ENCODE peak calls at places on chromosomes 2 and 18, in six cellular contexts. H is anterior cingulate cortex, X is substantia nigra, V is posterior cingulate gyrus, E is putamen, F is fibroblast of villous mesenchyme. U is an unnamed sample.

GRCh38 chr18:79781331-79781941 is 16.3 kb upstream of the KCNG2 start:
- DNase-seq in H (no peak), X (no peak), V (no peak), E (no peak), F (no peak), U (peak)

GRCh38 chr2:127417406-127417805 is 821 bp upstream of the PROC start:
- DNase-seq in H (no peak), X (no peak), V (no peak), E (no peak), F (no peak), U (no peak)

GRCh38 chr2:240505946-240506345 is 51.8 kb downstream of the ANKMY1 start:
- DNase-seq in H (no peak), X (no peak), V (no peak), E (no peak), F (no peak), U (no peak)

GRCh38 chr2:85106489-85107180 is 26.6 kb upstream of the TCF7L1 start:
- DNase-seq in H (no peak), X (no peak), V (no peak), E (no peak), F (peak), U (no peak)

GRCh38 chr18:62420513-62421209 is 95.6 kb downstream of the TNFRSF11A start:
- DNase-seq in H (no peak), X (no peak), V (no peak), E (no peak), F (peak), U (peak)

GRCh38 chr2:134431837-134432437 is 178.1 kb downstream of the MGAT5 start:
- DNase-seq in H (no peak), X (no peak), V (no peak), E (no peak), F (peak), U (no peak)

GRCh38 chr2:182542501-182543258 is 115.8 kb upstream of the PDE1A start:
- DNase-seq in H (no peak), X (no peak), V (no peak), E (no peak), F (peak), U (no peak)

GRCh38 chr18:13618760-13619438 is 107.5 kb downstream of the FAM210A start:
- DNase-seq in H (no peak), X (no peak), V (no peak), E (no peak), F (no peak), U (no peak)

GRCh38 chr2:240155080-240156025 is 14.9 kb upstream of the OTOS start:
- DNase-seq in H (peak), X (no peak), V (peak), E (peak), F (no peak), U (no peak)

GRCh38 chr2:21256006-21256405 is 132.2 kb downstream of the TDRD15 start:
- DNase-seq in H (peak), X (peak), V (peak), E (peak), F (no peak), U (no peak)

GRCh38 chr2:96870631-96871255 is 863 bp upstream of the SEMA4C start:
- DNase-seq in H (peak), X (no peak), V (no peak), E (peak), F (no peak), U (peak)

GRCh38 chr2:207337234-207338219 is 171.8 kb upstream of the KLF7 start:
- DNase-seq in H (no peak), X (no peak), V (no peak), E (no peak), F (peak), U (no peak)

GRCh38 chr2:109438773-109439191 is 175.0 kb downstream of the SEPTIN10 start:
- DNase-seq in H (peak), X (no peak), V (peak), E (peak), F (peak), U (no peak)

GRCh38 chr2:46072146-46072820 is 224.9 kb upstream of the EPAS1 start:
- DNase-seq in H (no peak), X (no peak), V (no peak), E (no peak), F (peak), U (no peak)

GRCh38 chr2:36963106-36963505 is 3.2 kb downstream of the STRN start:
- DNase-seq in H (no peak), X (no peak), V (no peak), E (no peak), F (no peak), U (no peak)

GRCh38 chr18:48540329-48541025 is 1.6 kb downstream of the CTIF start:
- DNase-seq in H (peak), X (no peak), V (peak), E (no peak), F (peak), U (peak)

GRCh38 chr2:101770672-101771071 is 73.2 kb downstream of the MAP4K4 start:
- DNase-seq in H (no peak), X (no peak), V (no peak), E (no peak), F (peak), U (no peak)

GRCh38 chr18:23377669-23378469 is 75.2 kb upstream of the RIOK3 start:
- DNase-seq in H (no peak), X (no peak), V (no peak), E (no peak), F (peak), U (no peak)

GRCh38 chr2:207078186-207078798 is 87.5 kb downstream of the KLF7 start:
- DNase-seq in H (peak), X (no peak), V (peak), E (peak), F (no peak), U (no peak)

GRCh38 chr18:59516356-59517155 is 157.5 kb upstream of the LMAN1 start:
- DNase-seq in H (no peak), X (no peak), V (no peak), E (no peak), F (peak), U (peak)

GRCh38 chr2:240248981-240249422 is 108.5 kb upstream of the OTOS start:
- DNase-seq in H (no peak), X (no peak), V (no peak), E (no peak), F (no peak), U (peak)

GRCh38 chr2:191636235-191636543 is 41.7 kb upstream of the NABP1 start:
- DNase-seq in H (no peak), X (no peak), V (no peak), E (no peak), F (peak), U (no peak)

GRCh38 chr2:237223208-237223861 is 137.6 kb downstream of the COPS8 start:
- DNase-seq in H (no peak), X (no peak), V (no peak), E (no peak), F (peak), U (no peak)

GRCh38 chr2:197211881-197212342 is 98.7 kb downstream of the ANKRD44 start:
- DNase-seq in H (no peak), X (no peak), V (no peak), E (no peak), F (no peak), U (no peak)